ENCODE peak calls at places on chromosomes 5 and 9, in six cellular contexts. H is ovary, Y is osteoblast, D is mesendoderm, P is spleen, X is SJSA1. G is an unnamed sample.

GRCh38 chr5:65704608-65705239 is 17.2 kb downstream of the SGTB start:
- DNase-seq in Y (no peak), D (peak; percentile 92), H (no peak), X (no peak), P (no peak), G (no peak)

GRCh38 chr9:79651251-79651795 is 79.6 kb downstream of the TLE4 start:
- DNase-seq in Y (peak; percentile 14), D (no peak), H (no peak), X (no peak), P (peak; percentile 83), G (no peak)

GRCh38 chr5:52794519-52794918 is 6.8 kb downstream of the ITGA1 start:
- DNase-seq in X (no peak), P (no peak), Y (no peak), D (no peak), H (no peak), G (no peak)

GRCh38 chr9:133935328-133936040 is 56.6 kb downstream of the VAV2 start:
- DNase-seq in Y (peak; percentile 95), D (no peak), X (no peak), P (no peak), H (peak; percentile 68), G (no peak)

GRCh38 chr9:122498883-122499288 is 11.7 kb upstream of the OR1J2 start:
- DNase-seq in Y (peak; percentile 41), D (peak; percentile 58), H (no peak), P (no peak), X (no peak), G (no peak)

GRCh38 chr5:28014779-28015178 is 976.4 kb upstream of the CDH9 start:
- DNase-seq in H (no peak), Y (no peak), P (no peak), X (no peak), D (peak; percentile 58), G (no peak)

GRCh38 chr5:53151713-53152458 is 42.3 kb upstream of the MOCS2 start:
- DNase-seq in X (peak; percentile 52), Y (no peak), H (no peak), P (no peak), D (peak; percentile 3), G (no peak)

GRCh38 chr9:117704024-117704575 is at the start of gene TLR4:
- DNase-seq in X (peak; percentile 57), P (peak; percentile 90), Y (peak; percentile 17), D (peak; percentile 25), H (peak; percentile 28), G (peak; percentile 43)

GRCh38 chr5:74501674-74502478 is 138.7 kb downstream of the ENC1 start:
- DNase-seq in Y (no peak), H (no peak), D (no peak), P (no peak), X (no peak), G (no peak)

GRCh38 chr5:127028822-127029457 is 1.4 kb downstream of the MARCHF3 start:
- DNase-seq in P (no peak), Y (no peak), D (no peak), H (peak; percentile 14), X (no peak), G (no peak)

GRCh38 chr5:167602077-167602476 is 689.4 kb upstream of the WWC1 start:
- DNase-seq in X (no peak), P (no peak), Y (peak; percentile 19), D (no peak), H (no peak), G (no peak)

GRCh38 chr9:19759066-19759465 is 29.8 kb downstream of the SLC24A2 start:
- DNase-seq in X (no peak), D (no peak), P (no peak), H (no peak), Y (no peak), G (no peak)

GRCh38 chr5:134345996-134346395 is 21.0 kb downstream of the CDKL3 start:
- DNase-seq in D (peak; percentile 96), Y (no peak), H (no peak), X (no peak), P (no peak), G (no peak)

GRCh38 chr5:139418804-139419203 is 14.9 kb upstream of the SPATA24 start:
- DNase-seq in X (no peak), Y (no peak), P (no peak), D (no peak), H (no peak), G (no peak)

GRCh38 chr9:120876842-120877240 is at the start of gene PHF19:
- DNase-seq in Y (peak; percentile 97), D (no peak), P (peak; percentile 86), H (no peak), X (peak; percentile 61), G (no peak)

GRCh38 chr5:53161876-53162275 is 52.3 kb upstream of the MOCS2 start:
- DNase-seq in D (peak; percentile 1), H (no peak), Y (peak; percentile 79), P (no peak), X (no peak), G (no peak)

GRCh38 chr5:133118741-133119140 is 66.9 kb downstream of the HSPA4 start:
- DNase-seq in Y (no peak), X (no peak), D (no peak), H (no peak), P (no peak), G (no peak)

GRCh38 chr9:90939367-90939766 is 137.7 kb downstream of the SYK start:
- DNase-seq in X (no peak), P (no peak), D (no peak), Y (no peak), H (no peak), G (no peak)

GRCh38 chr5:171067540-171068130 is 205.8 kb downstream of the RANBP17 start:
- DNase-seq in X (no peak), P (no peak), D (no peak), H (no peak), Y (no peak), G (no peak)

GRCh38 chr5:55667938-55668337 is 44.2 kb downstream of the SLC38A9 start:
- DNase-seq in D (no peak), X (no peak), H (no peak), Y (no peak), P (no peak), G (no peak)

GRCh38 chr5:55665065-55665464 is 47.1 kb downstream of the SLC38A9 start:
- DNase-seq in D (no peak), Y (no peak), P (no peak), H (no peak), X (no peak), G (no peak)

GRCh38 chr5:55671975-55672374 is 40.1 kb downstream of the SLC38A9 start:
- DNase-seq in H (peak; percentile 11), X (no peak), D (no peak), Y (no peak), P (no peak), G (no peak)

GRCh38 chr5:55672477-55672911 is 39.6 kb downstream of the SLC38A9 start:
- DNase-seq in Y (no peak), D (no peak), X (no peak), H (no peak), P (no peak), G (no peak)

DNA sequence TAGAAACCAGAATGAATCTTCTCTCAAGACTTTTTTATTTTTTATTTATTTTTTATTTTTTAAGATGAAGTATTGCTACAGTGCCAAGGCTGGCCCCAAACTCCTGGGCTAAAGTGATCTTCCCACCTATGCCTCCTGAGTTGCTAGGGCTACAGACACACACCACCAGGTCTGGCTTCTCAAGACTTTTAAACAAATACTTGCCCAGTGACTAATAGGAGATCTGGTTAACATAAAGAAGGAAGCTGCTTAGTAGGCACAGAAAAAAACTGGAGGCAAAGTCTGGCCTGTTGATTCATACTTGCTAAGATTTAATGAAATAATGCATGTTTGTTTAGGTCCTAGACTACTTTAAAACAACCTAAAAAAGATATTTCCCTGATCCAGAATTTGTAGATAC is 43.8 kb downstream of the SLC38A9 start:
- DNase-seq in H (no peak), P (no peak), D (peak; percentile 71), Y (peak; percentile 85), X (peak; percentile 44), G (no peak)
- H3K27ac ChIP-seq in H (no peak overlapping the region), P (no peak overlapping the region), D (no peak overlapping the region), Y (peak overlapping the region; percentile 49), X (no peak overlapping the region), G (no peak overlapping the region)

DNA sequence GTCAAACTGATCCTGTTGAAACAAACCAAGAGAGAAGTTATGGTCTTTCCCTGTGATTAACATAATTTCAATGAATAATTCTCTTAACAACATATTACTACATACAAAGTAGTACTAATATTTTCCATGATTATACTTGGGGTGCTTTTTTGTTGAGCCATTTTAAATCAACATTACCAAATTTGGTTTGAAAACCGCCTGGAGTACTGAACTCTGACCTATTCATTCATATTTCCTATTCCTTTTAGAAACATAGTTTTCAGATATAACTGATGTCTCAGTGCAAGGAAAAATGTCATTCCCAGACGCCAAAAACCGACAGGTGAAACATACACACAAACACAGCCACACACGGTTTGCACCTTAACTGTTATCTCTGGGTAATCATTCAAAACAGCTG is 48.0 kb downstream of the FNBP1 start:
- DNase-seq in H (no peak), Y (no peak), X (no peak), D (no peak), P (no peak), G (no peak)
- H3K27ac ChIP-seq in H (no peak overlapping the region), Y (no peak overlapping the region), X (no peak overlapping the region), D (no peak overlapping the region), P (peak overlapping the region; percentile 77), G (no peak overlapping the region)

GRCh38 chr5:157290981-157291711 is 25.2 kb downstream of the CYFIP2 start:
- DNase-seq in X (no peak), H (no peak), P (no peak), Y (no peak), D (no peak), G (no peak)

GRCh38 chr5:157288405-157289163 is 22.7 kb downstream of the CYFIP2 start:
- DNase-seq in D (no peak), Y (no peak), X (no peak), P (no peak), H (no peak), G (no peak)

GRCh38 chr5:157292599-157292998 is 26.7 kb downstream of the CYFIP2 start:
- DNase-seq in P (no peak), D (no peak), X (no peak), Y (no peak), H (no peak), G (no peak)

GRCh38 chr5:157289164-157289819 is 23.4 kb downstream of the CYFIP2 start:
- DNase-seq in Y (no peak), X (no peak), D (no peak), H (no peak), P (no peak), G (no peak)

DNA sequence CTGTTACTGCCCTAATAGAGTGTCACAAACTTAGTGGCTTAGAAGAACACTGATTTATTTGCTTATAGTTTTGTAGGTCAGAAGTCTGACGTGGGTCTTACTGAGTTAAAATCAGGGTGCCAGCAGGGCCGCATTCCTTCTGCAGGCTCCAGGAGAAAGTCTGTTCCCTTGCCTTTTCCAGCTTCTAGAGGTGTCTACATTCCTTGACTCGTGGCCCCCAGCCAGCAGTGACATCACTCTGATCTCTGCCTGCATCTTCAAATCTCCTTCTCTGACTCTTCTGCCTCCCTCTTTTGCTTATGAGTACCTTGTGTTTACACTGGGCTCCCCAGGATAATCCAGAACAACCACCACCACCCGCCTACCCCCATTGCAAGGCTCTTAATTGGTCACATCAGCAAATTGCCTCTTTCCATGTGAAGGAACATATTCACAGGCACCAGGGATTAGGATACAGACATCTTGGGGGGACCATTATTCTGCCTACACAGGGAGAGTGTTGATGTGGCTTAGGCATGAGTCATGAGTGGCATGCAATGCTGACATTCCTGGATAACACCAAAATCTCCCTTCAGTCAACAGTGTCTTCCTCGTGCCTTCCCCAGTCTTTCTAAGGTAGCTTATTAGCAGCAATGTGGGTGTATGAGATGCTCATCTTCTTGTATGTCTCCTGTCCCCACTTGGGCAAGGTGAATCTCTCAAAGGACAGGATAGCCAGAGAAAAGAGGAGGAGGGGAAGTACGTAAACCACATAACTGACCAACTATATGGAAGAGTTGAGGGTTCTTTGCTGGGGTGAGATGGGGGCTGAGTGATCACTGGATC is 24.4 kb downstream of the CYFIP2 start:
- DNase-seq in X (peak; percentile 78), Y (no peak), P (no peak), D (peak; percentile 72), H (no peak), G (no peak)
- H3K27ac ChIP-seq in X (no peak overlapping the region), Y (no peak overlapping the region), P (no peak overlapping the region), D (no peak overlapping the region), H (no peak overlapping the region), G (no peak overlapping the region)

GRCh38 chr9:93159601-93160418 is 24.1 kb upstream of the WNK2 start:
- DNase-seq in P (peak; percentile 96), Y (peak; percentile 98), D (peak; percentile 90), H (peak; percentile 72), X (peak; percentile 75), G (peak; percentile 68)
- H3K27ac ChIP-seq in P (no peak overlapping the region), Y (no peak overlapping the region), D (no peak overlapping the region), H (no peak overlapping the region), X (no peak overlapping the region), G (no peak overlapping the region)

G was measured in caudate nucleus.